ENCODE peak calls at places on chromosomes 12 and 14, in eight cellular contexts. One of them, this sample, is unnamed.

GRCh38 chr14:31449971-31450610 is 7.2 kb downstream of the DTD2 start:
- DNase-seq in stimulated activated CD4-positive, alpha-beta T cell treated with anti-CD3 and anti-CD28 coated beads, Interleukin-4, amount 100 ng/mL, for 4 hours: no peak
- DNase-seq in A549: peak
- DNase-seq in foreskin fibroblast: peak
- DNase-seq in SK-N-DZ: peak
- DNase-seq in activated CD8-positive, alpha-beta memory T cell treated with anti-CD3 and anti-CD28 coated beads for 4 hours: no peak
- DNase-seq in fibroblast of the aortic adventitia: peak
- DNase-seq in neural crest cell: no peak
- DNase-seq in this sample: peak

GRCh38 chr12:39620664-39621658 is 1.4 kb upstream of the ABCD2 start:
- DNase-seq in stimulated activated CD4-positive, alpha-beta T cell treated with anti-CD3 and anti-CD28 coated beads, Interleukin-4, amount 100 ng/mL, for 4 hours: peak
- DNase-seq in neural crest cell: no peak
- DNase-seq in activated CD8-positive, alpha-beta memory T cell treated with anti-CD3 and anti-CD28 coated beads for 4 hours: no peak
- DNase-seq in foreskin fibroblast: no peak
- DNase-seq in A549: no peak
- DNase-seq in SK-N-DZ: peak
- DNase-seq in fibroblast of the aortic adventitia: peak
- DNase-seq in this sample: no peak

GRCh38 chr12:2183556-2184541 is 131.1 kb downstream of the CACNA1C start:
- DNase-seq in foreskin fibroblast: peak
- DNase-seq in A549: no peak
- DNase-seq in neural crest cell: no peak
- DNase-seq in stimulated activated CD4-positive, alpha-beta T cell treated with anti-CD3 and anti-CD28 coated beads, Interleukin-4, amount 100 ng/mL, for 4 hours: no peak
- DNase-seq in fibroblast of the aortic adventitia: peak
- DNase-seq in activated CD8-positive, alpha-beta memory T cell treated with anti-CD3 and anti-CD28 coated beads for 4 hours: no peak
- DNase-seq in SK-N-DZ: no peak
- DNase-seq in this sample: no peak

GRCh38 chr12:50525422-50525821 is 20.6 kb downstream of the DIP2B start:
- DNase-seq in SK-N-DZ: no peak
- DNase-seq in neural crest cell: no peak
- DNase-seq in activated CD8-positive, alpha-beta memory T cell treated with anti-CD3 and anti-CD28 coated beads for 4 hours: no peak
- DNase-seq in A549: no peak
- DNase-seq in foreskin fibroblast: no peak
- DNase-seq in stimulated activated CD4-positive, alpha-beta T cell treated with anti-CD3 and anti-CD28 coated beads, Interleukin-4, amount 100 ng/mL, for 4 hours: no peak
- DNase-seq in fibroblast of the aortic adventitia: no peak
- DNase-seq in this sample: no peak

GRCh38 chr12:68962855-68963455 is 30.0 kb upstream of the CPM start:
- DNase-seq in activated CD8-positive, alpha-beta memory T cell treated with anti-CD3 and anti-CD28 coated beads for 4 hours: no peak
- DNase-seq in neural crest cell: no peak
- DNase-seq in foreskin fibroblast: peak
- DNase-seq in A549: no peak
- DNase-seq in SK-N-DZ: no peak
- DNase-seq in fibroblast of the aortic adventitia: peak
- DNase-seq in stimulated activated CD4-positive, alpha-beta T cell treated with anti-CD3 and anti-CD28 coated beads, Interleukin-4, amount 100 ng/mL, for 4 hours: no peak
- DNase-seq in this sample: no peak

GRCh38 chr12:115998119-115998633 is 279.3 kb downstream of the MED13L start:
- DNase-seq in foreskin fibroblast: peak
- DNase-seq in neural crest cell: no peak
- DNase-seq in activated CD8-positive, alpha-beta memory T cell treated with anti-CD3 and anti-CD28 coated beads for 4 hours: no peak
- DNase-seq in SK-N-DZ: peak
- DNase-seq in A549: peak
- DNase-seq in stimulated activated CD4-positive, alpha-beta T cell treated with anti-CD3 and anti-CD28 coated beads, Interleukin-4, amount 100 ng/mL, for 4 hours: no peak
- DNase-seq in fibroblast of the aortic adventitia: peak
- DNase-seq in this sample: peak

GRCh38 chr14:70052990-70053389 is 135.8 kb downstream of the SLC8A3 start:
- DNase-seq in fibroblast of the aortic adventitia: peak
- DNase-seq in SK-N-DZ: no peak
- DNase-seq in A549: no peak
- DNase-seq in foreskin fibroblast: peak
- DNase-seq in stimulated activated CD4-positive, alpha-beta T cell treated with anti-CD3 and anti-CD28 coated beads, Interleukin-4, amount 100 ng/mL, for 4 hours: peak
- DNase-seq in neural crest cell: peak
- DNase-seq in activated CD8-positive, alpha-beta memory T cell treated with anti-CD3 and anti-CD28 coated beads for 4 hours: no peak
- DNase-seq in this sample: peak

GRCh38 chr12:40473979-40474378 is 218.3 kb upstream of the CNTN1 start:
- DNase-seq in SK-N-DZ: peak
- DNase-seq in activated CD8-positive, alpha-beta memory T cell treated with anti-CD3 and anti-CD28 coated beads for 4 hours: no peak
- DNase-seq in stimulated activated CD4-positive, alpha-beta T cell treated with anti-CD3 and anti-CD28 coated beads, Interleukin-4, amount 100 ng/mL, for 4 hours: no peak
- DNase-seq in foreskin fibroblast: no peak
- DNase-seq in neural crest cell: no peak
- DNase-seq in fibroblast of the aortic adventitia: no peak
- DNase-seq in A549: no peak
- DNase-seq in this sample: no peak

GRCh38 chr12:108833355-108833733 is 24.0 kb downstream of the SSH1 start:
- DNase-seq in foreskin fibroblast: peak
- DNase-seq in stimulated activated CD4-positive, alpha-beta T cell treated with anti-CD3 and anti-CD28 coated beads, Interleukin-4, amount 100 ng/mL, for 4 hours: no peak
- DNase-seq in activated CD8-positive, alpha-beta memory T cell treated with anti-CD3 and anti-CD28 coated beads for 4 hours: no peak
- DNase-seq in A549: peak
- DNase-seq in fibroblast of the aortic adventitia: peak
- DNase-seq in neural crest cell: no peak
- DNase-seq in SK-N-DZ: no peak
- DNase-seq in this sample: peak

GRCh38 chr12:59452259-59452658 is 143.6 kb upstream of the SLC16A7 start:
- DNase-seq in stimulated activated CD4-positive, alpha-beta T cell treated with anti-CD3 and anti-CD28 coated beads, Interleukin-4, amount 100 ng/mL, for 4 hours: no peak
- DNase-seq in fibroblast of the aortic adventitia: peak
- DNase-seq in activated CD8-positive, alpha-beta memory T cell treated with anti-CD3 and anti-CD28 coated beads for 4 hours: no peak
- DNase-seq in A549: no peak
- DNase-seq in neural crest cell: no peak
- DNase-seq in SK-N-DZ: no peak
- DNase-seq in foreskin fibroblast: peak
- DNase-seq in this sample: peak

GRCh38 chr14:35847636-35848035 is 21.5 kb downstream of the BRMS1L start:
- DNase-seq in foreskin fibroblast: no peak
- DNase-seq in SK-N-DZ: no peak
- DNase-seq in activated CD8-positive, alpha-beta memory T cell treated with anti-CD3 and anti-CD28 coated beads for 4 hours: no peak
- DNase-seq in neural crest cell: no peak
- DNase-seq in stimulated activated CD4-positive, alpha-beta T cell treated with anti-CD3 and anti-CD28 coated beads, Interleukin-4, amount 100 ng/mL, for 4 hours: no peak
- DNase-seq in fibroblast of the aortic adventitia: no peak
- DNase-seq in A549: no peak
- DNase-seq in this sample: peak

GRCh38 chr14:23249810-23250209 is 12.1 kb downstream of the RNF212B start:
- DNase-seq in SK-N-DZ: no peak
- DNase-seq in foreskin fibroblast: no peak
- DNase-seq in A549: no peak
- DNase-seq in stimulated activated CD4-positive, alpha-beta T cell treated with anti-CD3 and anti-CD28 coated beads, Interleukin-4, amount 100 ng/mL, for 4 hours: no peak
- DNase-seq in fibroblast of the aortic adventitia: no peak
- DNase-seq in activated CD8-positive, alpha-beta memory T cell treated with anti-CD3 and anti-CD28 coated beads for 4 hours: no peak
- DNase-seq in neural crest cell: no peak
- DNase-seq in this sample: no peak

GRCh38 chr12:27504506-27504905 is 19.5 kb upstream of the PPFIBP1 start:
- DNase-seq in stimulated activated CD4-positive, alpha-beta T cell treated with anti-CD3 and anti-CD28 coated beads, Interleukin-4, amount 100 ng/mL, for 4 hours: no peak
- DNase-seq in A549: no peak
- DNase-seq in fibroblast of the aortic adventitia: peak
- DNase-seq in SK-N-DZ: no peak
- DNase-seq in activated CD8-positive, alpha-beta memory T cell treated with anti-CD3 and anti-CD28 coated beads for 4 hours: no peak
- DNase-seq in neural crest cell: no peak
- DNase-seq in foreskin fibroblast: peak
- DNase-seq in this sample: no peak

GRCh38 chr14:57611555-57612075 is 118.0 kb upstream of the CCDC198 start:
- DNase-seq in fibroblast of the aortic adventitia: no peak
- DNase-seq in neural crest cell: no peak
- DNase-seq in stimulated activated CD4-positive, alpha-beta T cell treated with anti-CD3 and anti-CD28 coated beads, Interleukin-4, amount 100 ng/mL, for 4 hours: no peak
- DNase-seq in activated CD8-positive, alpha-beta memory T cell treated with anti-CD3 and anti-CD28 coated beads for 4 hours: no peak
- DNase-seq in SK-N-DZ: no peak
- DNase-seq in A549: no peak
- DNase-seq in foreskin fibroblast: no peak
- DNase-seq in this sample: no peak

GRCh38 chr12:49813131-49813530 is 15.1 kb downstream of the NCKAP5L start:
- DNase-seq in neural crest cell: no peak
- DNase-seq in fibroblast of the aortic adventitia: no peak
- DNase-seq in SK-N-DZ: no peak
- DNase-seq in stimulated activated CD4-positive, alpha-beta T cell treated with anti-CD3 and anti-CD28 coated beads, Interleukin-4, amount 100 ng/mL, for 4 hours: no peak
- DNase-seq in A549: no peak
- DNase-seq in activated CD8-positive, alpha-beta memory T cell treated with anti-CD3 and anti-CD28 coated beads for 4 hours: no peak
- DNase-seq in foreskin fibroblast: no peak
- DNase-seq in this sample: no peak

GRCh38 chr12:89507015-89507824 is 17.4 kb downstream of the GALNT4 start:
- DNase-seq in activated CD8-positive, alpha-beta memory T cell treated with anti-CD3 and anti-CD28 coated beads for 4 hours: no peak
- DNase-seq in stimulated activated CD4-positive, alpha-beta T cell treated with anti-CD3 and anti-CD28 coated beads, Interleukin-4, amount 100 ng/mL, for 4 hours: no peak
- DNase-seq in fibroblast of the aortic adventitia: no peak
- DNase-seq in neural crest cell: no peak
- DNase-seq in SK-N-DZ: no peak
- DNase-seq in foreskin fibroblast: no peak
- DNase-seq in A549: peak
- DNase-seq in this sample: peak

GRCh38 chr14:104230119-104230885 is 91.9 kb downstream of the KIF26A start:
- DNase-seq in activated CD8-positive, alpha-beta memory T cell treated with anti-CD3 and anti-CD28 coated beads for 4 hours: no peak
- DNase-seq in foreskin fibroblast: no peak
- DNase-seq in fibroblast of the aortic adventitia: no peak
- DNase-seq in SK-N-DZ: peak
- DNase-seq in stimulated activated CD4-positive, alpha-beta T cell treated with anti-CD3 and anti-CD28 coated beads, Interleukin-4, amount 100 ng/mL, for 4 hours: no peak
- DNase-seq in A549: no peak
- DNase-seq in neural crest cell: no peak
- DNase-seq in this sample: no peak

GRCh38 chr12:6202331-6202730 is 2.1 kb downstream of the CD9 start:
- DNase-seq in foreskin fibroblast: no peak
- DNase-seq in neural crest cell: no peak
- DNase-seq in SK-N-DZ: no peak
- DNase-seq in activated CD8-positive, alpha-beta memory T cell treated with anti-CD3 and anti-CD28 coated beads for 4 hours: no peak
- DNase-seq in A549: no peak
- DNase-seq in stimulated activated CD4-positive, alpha-beta T cell treated with anti-CD3 and anti-CD28 coated beads, Interleukin-4, amount 100 ng/mL, for 4 hours: no peak
- DNase-seq in fibroblast of the aortic adventitia: no peak
- DNase-seq in this sample: no peak

GRCh38 chr14:93320489-93320888 is 12.3 kb downstream of the BTBD7 start:
- DNase-seq in SK-N-DZ: no peak
- DNase-seq in activated CD8-positive, alpha-beta memory T cell treated with anti-CD3 and anti-CD28 coated beads for 4 hours: no peak
- DNase-seq in stimulated activated CD4-positive, alpha-beta T cell treated with anti-CD3 and anti-CD28 coated beads, Interleukin-4, amount 100 ng/mL, for 4 hours: no peak
- DNase-seq in fibroblast of the aortic adventitia: peak
- DNase-seq in neural crest cell: no peak
- DNase-seq in foreskin fibroblast: no peak
- DNase-seq in A549: no peak
- DNase-seq in this sample: no peak

GRCh38 chr12:132346496-132347470 is 17.4 kb upstream of the GALNT9 start:
- DNase-seq in activated CD8-positive, alpha-beta memory T cell treated with anti-CD3 and anti-CD28 coated beads for 4 hours: no peak
- DNase-seq in A549: no peak
- DNase-seq in fibroblast of the aortic adventitia: no peak
- DNase-seq in stimulated activated CD4-positive, alpha-beta T cell treated with anti-CD3 and anti-CD28 coated beads, Interleukin-4, amount 100 ng/mL, for 4 hours: no peak
- DNase-seq in foreskin fibroblast: no peak
- DNase-seq in SK-N-DZ: no peak
- DNase-seq in neural crest cell: no peak
- DNase-seq in this sample: no peak

GRCh38 chr12:29889737-29890136 is 106.0 kb upstream of the TMTC1 start:
- DNase-seq in neural crest cell: peak
- DNase-seq in foreskin fibroblast: peak
- DNase-seq in fibroblast of the aortic adventitia: peak
- DNase-seq in stimulated activated CD4-positive, alpha-beta T cell treated with anti-CD3 and anti-CD28 coated beads, Interleukin-4, amount 100 ng/mL, for 4 hours: no peak
- DNase-seq in A549: no peak
- DNase-seq in SK-N-DZ: peak
- DNase-seq in activated CD8-positive, alpha-beta memory T cell treated with anti-CD3 and anti-CD28 coated beads for 4 hours: no peak
- DNase-seq in this sample: peak

GRCh38 chr12:22082190-22082701 is 36.2 kb downstream of the CMAS start:
- DNase-seq in foreskin fibroblast: no peak
- DNase-seq in SK-N-DZ: peak
- DNase-seq in A549: no peak
- DNase-seq in stimulated activated CD4-positive, alpha-beta T cell treated with anti-CD3 and anti-CD28 coated beads, Interleukin-4, amount 100 ng/mL, for 4 hours: no peak
- DNase-seq in activated CD8-positive, alpha-beta memory T cell treated with anti-CD3 and anti-CD28 coated beads for 4 hours: no peak
- DNase-seq in neural crest cell: no peak
- DNase-seq in fibroblast of the aortic adventitia: no peak
- DNase-seq in this sample: peak

GRCh38 chr12:67237231-67237630 is 31.9 kb upstream of the CAND1 start:
- DNase-seq in fibroblast of the aortic adventitia: no peak
- DNase-seq in stimulated activated CD4-positive, alpha-beta T cell treated with anti-CD3 and anti-CD28 coated beads, Interleukin-4, amount 100 ng/mL, for 4 hours: no peak
- DNase-seq in A549: no peak
- DNase-seq in neural crest cell: peak
- DNase-seq in SK-N-DZ: no peak
- DNase-seq in activated CD8-positive, alpha-beta memory T cell treated with anti-CD3 and anti-CD28 coated beads for 4 hours: no peak
- DNase-seq in foreskin fibroblast: no peak
- DNase-seq in this sample: no peak

GRCh38 chr14:54346257-54346656 is 50.5 kb upstream of the CDKN3 start:
- DNase-seq in activated CD8-positive, alpha-beta memory T cell treated with anti-CD3 and anti-CD28 coated beads for 4 hours: no peak
- DNase-seq in stimulated activated CD4-positive, alpha-beta T cell treated with anti-CD3 and anti-CD28 coated beads, Interleukin-4, amount 100 ng/mL, for 4 hours: no peak
- DNase-seq in A549: no peak
- DNase-seq in neural crest cell: no peak
- DNase-seq in fibroblast of the aortic adventitia: no peak
- DNase-seq in SK-N-DZ: no peak
- DNase-seq in foreskin fibroblast: no peak
- DNase-seq in this sample: no peak

GRCh38 chr14:63361790-63362189 is 43.1 kb upstream of the GPHB5 start:
- DNase-seq in stimulated activated CD4-positive, alpha-beta T cell treated with anti-CD3 and anti-CD28 coated beads, Interleukin-4, amount 100 ng/mL, for 4 hours: no peak
- DNase-seq in neural crest cell: no peak
- DNase-seq in activated CD8-positive, alpha-beta memory T cell treated with anti-CD3 and anti-CD28 coated beads for 4 hours: no peak
- DNase-seq in foreskin fibroblast: no peak
- DNase-seq in SK-N-DZ: no peak
- DNase-seq in fibroblast of the aortic adventitia: no peak
- DNase-seq in A549: no peak
- DNase-seq in this sample: no peak

GRCh38 chr14:42855159-42855558 is 1248.5 kb downstream of the LRFN5 start:
- DNase-seq in foreskin fibroblast: no peak
- DNase-seq in stimulated activated CD4-positive, alpha-beta T cell treated with anti-CD3 and anti-CD28 coated beads, Interleukin-4, amount 100 ng/mL, for 4 hours: no peak
- DNase-seq in activated CD8-positive, alpha-beta memory T cell treated with anti-CD3 and anti-CD28 coated beads for 4 hours: no peak
- DNase-seq in fibroblast of the aortic adventitia: peak
- DNase-seq in SK-N-DZ: no peak
- DNase-seq in A549: no peak
- DNase-seq in neural crest cell: no peak
- DNase-seq in this sample: no peak

GRCh38 chr14:93892923-93893549 is 34.1 kb upstream of the FAM181A start:
- DNase-seq in foreskin fibroblast: peak
- DNase-seq in fibroblast of the aortic adventitia: peak
- DNase-seq in stimulated activated CD4-positive, alpha-beta T cell treated with anti-CD3 and anti-CD28 coated beads, Interleukin-4, amount 100 ng/mL, for 4 hours: peak
- DNase-seq in activated CD8-positive, alpha-beta memory T cell treated with anti-CD3 and anti-CD28 coated beads for 4 hours: peak
- DNase-seq in SK-N-DZ: peak
- DNase-seq in neural crest cell: peak
- DNase-seq in A549: peak
- DNase-seq in this sample: peak

GRCh38 chr14:101584049-101584859 is 23.0 kb downstream of the DIO3 start:
- DNase-seq in SK-N-DZ: peak
- DNase-seq in foreskin fibroblast: peak
- DNase-seq in activated CD8-positive, alpha-beta memory T cell treated with anti-CD3 and anti-CD28 coated beads for 4 hours: no peak
- DNase-seq in A549: no peak
- DNase-seq in neural crest cell: no peak
- DNase-seq in fibroblast of the aortic adventitia: peak
- DNase-seq in stimulated activated CD4-positive, alpha-beta T cell treated with anti-CD3 and anti-CD28 coated beads, Interleukin-4, amount 100 ng/mL, for 4 hours: no peak
- DNase-seq in this sample: no peak

GRCh38 chr12:29725587-29726320 is 58.0 kb downstream of the TMTC1 start:
- DNase-seq in foreskin fibroblast: no peak
- DNase-seq in fibroblast of the aortic adventitia: peak
- DNase-seq in A549: no peak
- DNase-seq in neural crest cell: no peak
- DNase-seq in SK-N-DZ: peak
- DNase-seq in activated CD8-positive, alpha-beta memory T cell treated with anti-CD3 and anti-CD28 coated beads for 4 hours: no peak
- DNase-seq in stimulated activated CD4-positive, alpha-beta T cell treated with anti-CD3 and anti-CD28 coated beads, Interleukin-4, amount 100 ng/mL, for 4 hours: no peak
- DNase-seq in this sample: peak

GRCh38 chr14:32019271-32019670 is 57.8 kb upstream of the ARHGAP5 start:
- DNase-seq in neural crest cell: no peak
- DNase-seq in foreskin fibroblast: no peak
- DNase-seq in SK-N-DZ: no peak
- DNase-seq in stimulated activated CD4-positive, alpha-beta T cell treated with anti-CD3 and anti-CD28 coated beads, Interleukin-4, amount 100 ng/mL, for 4 hours: no peak
- DNase-seq in activated CD8-positive, alpha-beta memory T cell treated with anti-CD3 and anti-CD28 coated beads for 4 hours: no peak
- DNase-seq in fibroblast of the aortic adventitia: no peak
- DNase-seq in A549: no peak
- DNase-seq in this sample: no peak

GRCh38 chr14:72876710-72877063 is 17.2 kb downstream of the DPF3 start:
- DNase-seq in neural crest cell: no peak
- DNase-seq in SK-N-DZ: no peak
- DNase-seq in activated CD8-positive, alpha-beta memory T cell treated with anti-CD3 and anti-CD28 coated beads for 4 hours: no peak
- DNase-seq in A549: no peak
- DNase-seq in fibroblast of the aortic adventitia: no peak
- DNase-seq in foreskin fibroblast: no peak
- DNase-seq in stimulated activated CD4-positive, alpha-beta T cell treated with anti-CD3 and anti-CD28 coated beads, Interleukin-4, amount 100 ng/mL, for 4 hours: no peak
- DNase-seq in this sample: no peak

GRCh38 chr12:19507823-19508222 is 68.5 kb downstream of the AEBP2 start:
- DNase-seq in neural crest cell: no peak
- DNase-seq in stimulated activated CD4-positive, alpha-beta T cell treated with anti-CD3 and anti-CD28 coated beads, Interleukin-4, amount 100 ng/mL, for 4 hours: no peak
- DNase-seq in foreskin fibroblast: no peak
- DNase-seq in A549: no peak
- DNase-seq in activated CD8-positive, alpha-beta memory T cell treated with anti-CD3 and anti-CD28 coated beads for 4 hours: no peak
- DNase-seq in SK-N-DZ: no peak
- DNase-seq in fibroblast of the aortic adventitia: peak
- DNase-seq in this sample: peak

GRCh38 chr12:105480162-105480561 is 149.7 kb downstream of the C12orf75 start:
- DNase-seq in activated CD8-positive, alpha-beta memory T cell treated with anti-CD3 and anti-CD28 coated beads for 4 hours: no peak
- DNase-seq in neural crest cell: no peak
- DNase-seq in A549: no peak
- DNase-seq in foreskin fibroblast: peak
- DNase-seq in stimulated activated CD4-positive, alpha-beta T cell treated with anti-CD3 and anti-CD28 coated beads, Interleukin-4, amount 100 ng/mL, for 4 hours: no peak
- DNase-seq in SK-N-DZ: no peak
- DNase-seq in fibroblast of the aortic adventitia: no peak
- DNase-seq in this sample: peak

GRCh38 chr12:41053046-41053445 is 135.1 kb upstream of the PDZRN4 start:
- DNase-seq in activated CD8-positive, alpha-beta memory T cell treated with anti-CD3 and anti-CD28 coated beads for 4 hours: no peak
- DNase-seq in stimulated activated CD4-positive, alpha-beta T cell treated with anti-CD3 and anti-CD28 coated beads, Interleukin-4, amount 100 ng/mL, for 4 hours: no peak
- DNase-seq in fibroblast of the aortic adventitia: no peak
- DNase-seq in SK-N-DZ: no peak
- DNase-seq in neural crest cell: no peak
- DNase-seq in A549: no peak
- DNase-seq in foreskin fibroblast: no peak
- DNase-seq in this sample: no peak